ENCODE peak calls at places on chromosomes 3 and 15, in four cellular contexts. P is H1, I is GM12878, A is HepG2. D is an unnamed sample.

GRCh38 chr3:136819784-136820640 is 1.1 kb downstream of the SLC35G2 start:
- DNase-seq in P (peak; percentile 76), I (no peak), A (peak; percentile 34), D (peak; percentile 42)

GRCh38 chr3:184567924-184568590 is 6.5 kb downstream of the EPHB3 start:
- DNase-seq in I (no peak), P (no peak), A (no peak), D (no peak)

GRCh38 chr3:105284876-105285275 is 81.8 kb upstream of the ALCAM start:
- DNase-seq in A (no peak), I (no peak), P (no peak), D (no peak)

GRCh38 chr3:188153949-188154757 is at the start of gene LPP:
- DNase-seq in A (peak; percentile 47), I (no peak), P (peak; percentile 84), D (peak; percentile 15)

GRCh38 chr15:101180620-101181307 is 71.1 kb downstream of the CHSY1 start:
- DNase-seq in I (no peak), P (no peak), A (no peak), D (no peak)

GRCh38 chr3:21462151-21462550 is 288.9 kb downstream of the ZNF385D start:
- DNase-seq in P (no peak), I (no peak), A (no peak), D (no peak)

GRCh38 chr3:101813817-101814440 is 34.9 kb downstream of the NXPE3 start:
- DNase-seq in I (no peak), A (peak; percentile 22), P (no peak), D (no peak)

GRCh38 chr15:46461416-46461815 is 826.6 kb downstream of the SQOR start:
- DNase-seq in A (peak; percentile 3), I (no peak), P (no peak), D (no peak)

GRCh38 chr3:128846501-128846900 is 32.9 kb upstream of the ACAD9 start:
- DNase-seq in P (no peak), A (no peak), I (no peak), D (no peak)

GRCh38 chr15:29680806-29681485 is 141.3 kb downstream of the TJP1 start:
- DNase-seq in P (peak; percentile 35), I (no peak), A (no peak), D (no peak)

GRCh38 chr3:15498461-15499214 is 22.9 kb downstream of the COLQ start:
- DNase-seq in A (no peak), P (no peak), I (no peak), D (no peak)

GRCh38 chr3:61018807-61019206 is 232.4 kb downstream of the FHIT start:
- DNase-seq in P (no peak), I (no peak), A (no peak), D (no peak)

GRCh38 chr15:78675206-78675605 is 34.2 kb upstream of the CHRNB4 start:
- DNase-seq in I (no peak), A (no peak), P (no peak), D (no peak)

GRCh38 chr15:20348900-20349773 is 192.5 kb downstream of the GOLGA6L6 start:
- DNase-seq in I (no peak), A (no peak), P (no peak), D (no peak)

GRCh38 chr3:66480666-66481065 is 20.2 kb downstream of the LRIG1 start:
- DNase-seq in A (peak; percentile 45), P (no peak), I (peak; percentile 40), D (no peak)

GRCh38 chr3:187986514-187986934 is 167.4 kb upstream of the LPP start:
- DNase-seq in I (no peak), A (no peak), P (no peak), D (no peak)

GRCh38 chr3:176795897-176796296 is 401.4 kb downstream of the TBL1XR1 start:
- DNase-seq in I (no peak), P (no peak), A (no peak), D (no peak)

GRCh38 chr3:183491109-183491922 is 62.9 kb upstream of the MCF2L2 start:
- DNase-seq in A (no peak), I (no peak), P (peak; percentile 45), D (no peak)

GRCh38 chr3:11553436-11554235 is 90.1 kb downstream of the VGLL4 start:
- DNase-seq in A (no peak), P (no peak), I (no peak), D (no peak)

GRCh38 chr3:126021702-126022101 is 52.7 kb downstream of the ROPN1B start:
- DNase-seq in A (no peak), P (no peak), I (no peak), D (no peak)

GRCh38 chr3:157865449-157865862 is 240.8 kb downstream of the SHOX2 start:
- DNase-seq in A (peak; percentile 2), P (peak; percentile 93), I (peak; percentile 1), D (peak; percentile 25)

GRCh38 chr15:90030376-90030775 is 29.3 kb downstream of the ZNF710 start:
- DNase-seq in I (no peak), P (no peak), A (no peak), D (no peak)

GRCh38 chr15:100726426-100727190 is 124.2 kb downstream of the ASB7 start:
- DNase-seq in I (no peak), A (no peak), P (peak; percentile 35), D (no peak)

GRCh38 chr3:16816048-16816780 is 68.5 kb upstream of the PLCL2 start:
- DNase-seq in A (no peak), P (no peak), I (peak; percentile 56), D (no peak)

DNA sequence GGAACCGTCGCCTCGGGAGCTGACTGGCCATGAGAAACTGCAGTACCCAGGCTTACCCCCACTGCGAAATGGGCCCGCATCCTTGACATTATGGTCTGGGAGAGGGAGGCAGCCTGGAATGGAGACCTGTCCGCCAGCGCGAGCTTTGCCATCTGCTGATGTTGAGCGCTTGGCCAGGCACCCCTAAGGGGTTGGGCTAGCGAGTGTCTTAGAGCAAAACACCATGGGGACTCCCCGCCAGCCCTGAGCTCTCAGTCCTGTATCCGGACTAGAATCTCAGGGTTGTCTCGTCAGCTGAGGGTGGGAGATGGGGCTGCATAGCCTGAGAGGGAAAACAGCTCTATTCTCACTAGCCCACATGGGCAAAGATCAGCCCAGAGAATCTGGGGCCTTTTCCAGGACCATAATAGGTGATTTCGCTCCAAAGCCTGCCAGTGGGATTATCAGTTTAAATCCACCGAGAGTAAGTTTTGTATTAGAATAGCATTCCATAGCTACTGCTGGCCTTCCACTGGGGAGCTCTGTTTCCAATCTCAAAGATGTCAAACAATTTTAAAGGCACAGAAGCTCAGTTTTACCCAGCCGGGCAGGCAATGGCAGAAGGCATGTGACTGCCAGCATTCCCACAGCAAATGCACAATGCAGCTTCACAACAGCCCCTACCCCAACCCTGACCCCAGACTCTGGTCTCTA is 167.5 kb upstream of the TPM1 start:
- DNase-seq in I (no peak), A (no peak), P (peak; percentile 47), D (no peak)
- H3K4me1 ChIP-seq in I (no peaks in the 10 kb centered on the region), A (peaks cover 18% of the 10 kb centered on the region), P (peaks cover 9% of the 10 kb centered on the region), D (peaks cover 6% of the 10 kb centered on the region)

DNA sequence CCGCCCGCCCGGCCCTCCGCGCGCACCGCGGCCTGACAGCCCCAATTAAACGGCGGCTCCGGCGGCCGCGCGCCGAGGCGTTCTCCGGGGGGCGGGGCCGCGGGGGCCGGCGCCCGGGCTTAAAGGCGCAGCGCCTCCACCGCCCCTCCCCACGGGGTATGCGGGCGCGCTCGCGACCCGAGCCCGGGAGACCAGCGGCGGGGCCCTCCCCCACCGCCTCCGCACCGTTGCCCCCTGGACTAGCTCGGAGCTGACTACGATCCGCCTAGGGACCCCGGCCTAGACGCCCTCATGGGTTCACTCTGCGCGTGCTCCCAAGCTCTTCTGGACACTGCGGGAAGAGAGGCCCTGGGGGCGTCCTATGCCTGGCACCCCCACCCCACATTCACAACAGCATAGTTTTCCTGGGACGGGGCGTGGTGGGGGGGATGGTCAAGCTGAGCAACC is at the start of gene DUSP7:
- DNase-seq in P (peak; percentile 76), A (no peak), I (no peak), D (no peak)
- TF ChIP-seq SUZ12 in P (no peak), A (no peak), I (no peak), D (no peak)

GRCh38 chr15:77180270-77180669 is 109.4 kb upstream of the TSPAN3 start:
- DNase-seq in I (no peak), P (no peak), A (no peak), D (no peak)

GRCh38 chr15:77178421-77178820 is 107.5 kb upstream of the TSPAN3 start:
- DNase-seq in I (no peak), A (no peak), P (no peak), D (no peak)

GRCh38 chr15:77181305-77182074 is 110.6 kb upstream of the TSPAN3 start:
- DNase-seq in I (peak; percentile 82), P (no peak), A (no peak), D (no peak)

GRCh38 chr15:77180757-77181156 is 109.8 kb upstream of the TSPAN3 start:
- DNase-seq in A (no peak), P (no peak), I (no peak), D (no peak)

GRCh38 chr15:77179541-77179998 is 108.7 kb upstream of the TSPAN3 start:
- DNase-seq in A (no peak), I (peak; percentile 74), P (no peak), D (no peak)
- H3K4me1 ChIP-seq in A (peaks cover 11% of the 10 kb centered on the region), I (peaks cover 47% of the 10 kb centered on the region), P (no peaks in the 10 kb centered on the region), D (no peaks in the 10 kb centered on the region)

DNA sequence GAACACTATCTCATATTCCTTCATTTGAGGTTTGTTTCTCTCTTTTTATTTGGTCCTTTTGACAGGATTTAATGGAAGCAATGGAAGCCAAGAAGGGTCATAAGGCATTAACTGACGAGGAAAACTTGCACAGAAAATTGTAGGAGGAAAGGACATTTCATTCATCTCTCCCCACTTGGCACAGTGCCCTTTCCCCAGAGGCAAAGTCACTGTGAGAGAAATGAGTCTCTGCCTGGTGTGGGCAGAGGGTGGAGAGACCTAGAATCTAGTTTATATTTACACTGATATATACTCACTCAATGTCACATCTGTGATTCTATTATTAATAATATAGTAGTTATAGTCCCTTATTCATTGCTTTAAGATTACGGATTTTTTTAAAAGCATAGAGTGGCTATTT is 324.6 kb upstream of the IL12A start:
- DNase-seq in P (no peak), A (no peak), I (no peak), D (no peak)
- TF ChIP-seq SUZ12 in P (no peak), A (no peak), I (no peak), D (no peak)

GRCh38 chr3:112651516-112651915 is 10.6 kb upstream of the CCDC80 start:
- DNase-seq in A (no peak), I (no peak), P (no peak), D (no peak)

GRCh38 chr3:112653881-112654300 is 12.9 kb upstream of the CCDC80 start:
- DNase-seq in P (no peak), A (no peak), I (no peak), D (no peak)

GRCh38 chr3:112654979-112655378 is 14.0 kb upstream of the CCDC80 start:
- DNase-seq in I (no peak), A (no peak), P (no peak), D (no peak)

GRCh38 chr3:112654492-112654891 is 13.5 kb upstream of the CCDC80 start:
- DNase-seq in I (no peak), P (no peak), A (no peak), D (no peak)

GRCh38 chr3:112653209-112653871 is 12.4 kb upstream of the CCDC80 start:
- DNase-seq in A (no peak), I (no peak), P (no peak), D (no peak)
- H3K4me1 ChIP-seq in A (no peaks in the 10 kb centered on the region), I (no peaks in the 10 kb centered on the region), P (no peaks in the 10 kb centered on the region), D (no peaks in the 10 kb centered on the region)

DNA sequence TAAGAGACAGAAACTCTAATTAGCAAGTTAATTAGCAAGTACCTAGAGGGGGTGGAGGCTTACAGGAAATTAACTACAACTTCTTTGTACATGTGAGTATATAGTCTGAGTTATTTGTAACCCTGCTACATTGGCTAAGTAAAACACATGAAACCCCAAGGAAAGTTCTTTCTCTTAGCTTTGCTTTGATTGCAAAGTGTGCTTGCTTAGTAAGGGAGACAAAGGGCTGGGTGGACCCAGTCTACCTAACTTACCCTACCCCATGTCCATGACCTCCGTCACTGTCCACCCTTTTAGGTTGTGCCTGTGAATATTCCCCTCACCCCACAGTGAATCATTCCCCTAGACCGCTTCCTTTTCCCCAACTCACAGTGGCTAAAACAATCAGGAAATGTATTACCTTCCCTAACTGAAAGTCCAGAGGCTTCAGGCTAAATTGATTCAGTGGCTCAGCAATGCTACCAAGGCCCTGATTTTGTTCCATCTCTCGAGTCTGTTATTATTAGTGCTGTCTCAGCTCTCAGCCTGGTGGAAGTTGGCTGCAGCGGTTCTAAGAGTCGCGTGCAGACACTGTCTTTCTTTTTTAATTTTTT is 31.1 kb upstream of the RYR3 start:
- DNase-seq in P (no peak), I (no peak), A (no peak), D (no peak)
- TF ChIP-seq SUZ12 in P (no peak), I (no peak), A (no peak), D (no peak)

D was measured in NT2/D1.